ENCODE peak calls at places on chromosomes 11 and 22, in nine cellular contexts. X is colonic mucosa, F is SJSA1, L is testis, A is brain microvascular endothelial cell, H is fibroblast of pulmonary artery, T is astrocyte of the spinal cord, E is iPS DF 6.9, Z is mucosa of descending colon. C is an unnamed sample.

GRCh38 chr11:35618497-35619029 is 303 bp downstream of the FJX1 start:
- DNase-seq in H (peak), L (peak), T (no peak), F (no peak), Z (no peak), E (no peak), X (peak), A (no peak), C (no peak)

GRCh38 chr22:17922925-17923898 is 101.1 kb downstream of the MICAL3 start:
- DNase-seq in E (no peak), X (no peak), Z (no peak), T (peak), L (no peak), A (peak), H (peak), F (peak), C (peak)

GRCh38 chr22:40855104-40855959 is 1.1 kb downstream of the ST13 start:
- DNase-seq in Z (no peak), H (peak), E (no peak), T (no peak), X (no peak), F (no peak), L (peak), A (no peak), C (peak)

GRCh38 chr22:49953027-49953679 is 7.4 kb upstream of the PIM3 start:
- DNase-seq in E (no peak), Z (no peak), H (no peak), X (no peak), F (no peak), T (no peak), L (no peak), A (no peak), C (no peak)

GRCh38 chr22:28155808-28156207 is 236.8 kb upstream of the PITPNB start:
- DNase-seq in H (peak), F (no peak), E (no peak), T (no peak), L (no peak), X (no peak), Z (no peak), A (no peak), C (no peak)

GRCh38 chr11:14054708-14055107 is 92.2 kb downstream of the SPON1 start:
- DNase-seq in Z (no peak), X (no peak), F (no peak), A (no peak), E (no peak), L (no peak), T (no peak), H (no peak), C (no peak)

GRCh38 chr11:90134420-90135003 is at the start of gene NAALAD2:
- DNase-seq in T (peak), E (peak), L (peak), A (peak), Z (peak), F (peak), H (peak), X (peak), C (peak)

GRCh38 chr22:29635734-29636357 is 32.4 kb downstream of the NF2 start:
- DNase-seq in T (peak), X (no peak), L (no peak), E (peak), Z (no peak), H (peak), A (no peak), F (no peak), C (no peak)

DNA sequence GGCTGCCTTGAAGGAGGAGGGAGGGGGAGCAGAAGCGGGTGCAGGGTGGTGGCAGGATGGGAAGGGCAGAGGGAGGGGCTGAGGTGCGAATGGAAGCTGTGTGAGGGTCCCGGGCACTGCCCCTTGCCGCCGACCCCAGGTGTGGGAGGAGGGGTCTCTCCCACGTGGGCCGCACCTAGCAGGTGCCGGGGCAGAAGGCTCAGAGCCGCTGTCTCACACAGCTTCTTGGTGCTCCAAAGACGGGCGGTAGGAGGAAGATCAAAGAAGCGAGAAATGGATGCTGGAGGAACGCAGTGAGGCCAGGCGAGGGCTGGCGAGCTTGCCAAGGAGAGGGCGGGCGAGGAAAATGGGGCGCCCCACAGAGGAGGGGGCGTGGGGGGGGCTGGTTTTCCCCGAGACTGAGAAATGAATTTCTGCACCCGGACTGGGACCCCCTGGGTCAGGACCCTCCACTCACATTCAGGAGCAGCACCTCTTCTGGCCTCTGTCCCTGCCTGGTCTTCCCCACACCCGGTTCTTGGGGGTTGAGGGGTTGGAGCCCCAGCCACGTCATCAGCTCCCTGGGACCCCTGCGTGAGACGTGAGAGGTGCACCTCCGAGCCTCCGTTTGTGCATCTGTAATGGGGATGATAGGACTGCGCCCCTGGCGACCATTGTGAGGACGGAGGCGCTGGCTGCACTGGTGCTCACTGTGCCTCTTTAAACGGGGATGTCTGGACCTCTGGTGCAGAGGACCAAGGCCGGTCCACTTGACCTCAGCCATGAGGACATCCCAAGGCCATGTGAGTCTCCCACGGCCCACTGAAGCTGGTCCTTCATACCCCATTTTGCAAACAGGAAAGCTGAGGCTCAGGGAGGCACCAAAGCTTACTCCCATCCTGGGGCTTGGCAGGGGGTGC is 16.8 kb downstream of the LSP1 start:
- DNase-seq in T (no peak), L (peak), Z (peak), H (no peak), X (no peak), E (no peak), A (no peak), F (no peak), C (peak)
- H3K4me3 ChIP-seq in T (no peak), L (peak), Z (no peak), H (no peak), X (peak), E (no peak), A (no peak), F (no peak), C (peak)

GRCh38 chr11:60971520-60971919 is at the start of gene CD6:
- DNase-seq in A (no peak), X (no peak), L (no peak), E (no peak), T (no peak), F (no peak), Z (peak), H (no peak), C (no peak)
- H3K4me3 ChIP-seq in A (no peak), X (peak), L (no peak), E (no peak), T (no peak), F (no peak), Z (no peak), H (no peak), C (no peak)

GRCh38 chr22:38316340-38317236 is 645 bp downstream of the CSNK1E start:
- DNase-seq in E (no peak), Z (peak), X (peak), L (peak), H (peak), F (peak), A (no peak), T (peak), C (peak)

GRCh38 chr22:38320605-38321402 is 3.6 kb upstream of the CSNK1E start:
- DNase-seq in H (no peak), Z (no peak), T (no peak), A (no peak), X (no peak), E (no peak), L (no peak), F (no peak), C (no peak)

GRCh38 chr22:38317995-38318715 is 922 bp upstream of the CSNK1E start:
- DNase-seq in H (peak), T (peak), F (peak), E (no peak), A (peak), Z (peak), X (peak), L (peak), C (peak)

GRCh38 chr22:38317237-38317994 is at the start of gene CSNK1E:
- DNase-seq in F (peak), E (no peak), L (peak), X (peak), H (no peak), T (peak), A (peak), Z (peak), C (peak)

DNA sequence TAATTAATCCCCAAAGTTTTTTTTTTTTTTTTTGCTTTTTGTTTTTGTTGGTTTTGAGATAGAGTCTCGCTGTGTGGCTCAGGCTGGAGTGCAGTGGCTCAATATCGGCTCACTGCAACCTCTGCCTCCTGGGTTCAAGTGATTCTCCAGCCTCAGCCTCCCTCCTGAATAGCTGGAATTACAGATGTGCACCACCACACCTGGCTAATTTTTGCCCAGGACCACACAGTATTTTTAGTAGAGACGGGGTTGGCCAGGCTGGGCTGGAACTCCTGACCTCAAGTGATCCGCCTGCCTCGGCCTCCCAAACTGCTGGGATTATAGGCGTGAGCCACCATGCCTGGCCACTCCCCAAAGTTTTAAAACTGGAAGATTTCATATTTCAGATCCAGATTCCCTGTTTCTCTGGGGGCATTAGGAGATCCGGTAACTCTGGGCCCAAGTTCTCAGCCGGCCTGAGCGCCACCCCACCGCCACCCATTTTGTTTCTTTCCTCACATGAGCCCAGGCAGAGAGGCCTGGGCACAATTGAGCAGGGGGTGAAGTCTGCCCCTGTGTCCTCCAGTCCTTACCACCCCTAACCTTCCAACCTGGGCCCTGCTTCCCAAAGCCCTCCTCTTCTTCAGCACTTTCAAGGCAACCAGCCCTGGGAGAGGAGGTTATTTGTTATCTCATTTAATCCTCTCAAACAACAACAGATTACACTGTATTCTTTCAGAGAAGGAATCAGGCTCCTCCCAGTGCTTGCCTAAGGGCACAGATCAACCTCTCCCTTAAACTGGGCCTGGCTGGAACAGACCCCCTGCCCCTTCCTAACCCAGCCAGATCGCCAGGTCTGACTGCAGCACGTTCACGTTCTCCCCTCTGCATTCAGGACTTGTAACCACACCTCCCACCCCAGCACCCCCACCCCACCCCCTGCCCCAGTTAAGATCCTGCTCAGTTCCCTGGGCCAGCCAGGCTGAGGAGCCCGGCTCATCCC is 1.9 kb upstream of the CSNK1E start:
- DNase-seq in F (no peak), E (no peak), A (no peak), T (no peak), X (no peak), Z (no peak), L (no peak), H (no peak), C (no peak)
- H3K4me3 ChIP-seq in F (no peak), E (no peak), A (no peak), T (no peak), X (no peak), Z (no peak), L (no peak), H (no peak), C (no peak)

GRCh38 chr11:102320166-102320565 is 2.9 kb downstream of the BIRC3 start:
- DNase-seq in Z (no peak), T (no peak), X (no peak), L (no peak), A (no peak), E (no peak), H (no peak), F (no peak), C (no peak)
- H3K4me3 ChIP-seq in Z (no peak), T (no peak), X (peak), L (no peak), A (no peak), E (no peak), H (no peak), F (no peak), C (no peak)

DNA sequence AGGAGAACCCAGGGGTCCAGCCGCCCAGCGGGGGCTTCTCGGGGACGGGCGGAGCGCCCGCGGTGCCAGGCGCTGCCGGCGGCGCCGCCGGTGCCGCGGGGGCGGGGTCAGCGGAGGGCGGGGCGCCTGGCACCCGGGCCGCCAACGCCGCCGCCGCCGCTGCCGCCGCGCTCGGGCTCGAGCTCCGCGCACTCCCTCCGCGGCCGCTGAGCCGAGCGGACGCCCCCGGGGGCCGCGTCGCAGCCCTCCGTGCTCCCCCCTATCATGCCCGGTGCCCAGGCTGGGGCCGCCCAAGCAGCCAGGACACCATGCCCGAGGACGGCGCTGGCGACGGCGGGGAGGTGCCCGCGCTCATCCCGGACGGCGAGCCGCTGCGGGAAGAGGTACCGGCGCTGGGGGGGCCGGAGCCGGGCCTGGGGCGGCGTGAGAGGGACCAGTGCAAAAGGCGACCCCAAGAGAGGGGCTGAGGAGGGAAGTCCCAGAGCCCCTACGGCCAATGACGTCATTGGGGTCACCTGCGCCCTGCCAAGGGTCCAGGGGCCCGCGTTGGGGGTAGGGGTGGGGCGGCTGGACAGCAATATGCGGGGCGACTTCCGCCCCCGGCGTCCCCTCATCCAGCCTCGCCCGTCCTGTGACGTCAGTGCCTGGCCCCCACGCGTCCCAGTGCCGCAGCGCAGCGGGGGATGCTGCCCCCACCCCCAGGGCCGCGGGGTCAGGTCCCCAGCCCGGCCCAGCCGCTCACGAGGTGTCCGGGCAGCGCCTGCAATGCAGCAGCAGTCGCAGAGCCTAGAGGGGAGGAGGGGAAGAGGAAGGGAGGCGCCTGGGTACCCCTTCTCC is at the start of gene TMEM151A:
- DNase-seq in A (no peak), L (no peak), X (no peak), T (no peak), F (no peak), H (no peak), E (no peak), Z (peak), C (no peak)
- H3K4me3 ChIP-seq in A (no peak), L (peak), X (peak), T (no peak), F (peak), H (no peak), E (peak), Z (no peak), C (peak)

GRCh38 chr22:37426532-37427127 is 649 bp downstream of the ELFN2 start:
- DNase-seq in L (no peak), E (no peak), T (no peak), F (no peak), H (no peak), X (no peak), A (no peak), Z (no peak), C (no peak)

GRCh38 chr22:37425800-37426531 is 1.3 kb downstream of the ELFN2 start:
- DNase-seq in F (no peak), A (no peak), Z (no peak), T (peak), H (no peak), X (no peak), E (no peak), L (no peak), C (no peak)

GRCh38 chr22:37428649-37429586 is 1.6 kb upstream of the ELFN2 start:
- DNase-seq in Z (no peak), A (no peak), X (peak), F (peak), H (peak), E (no peak), T (peak), L (peak), C (peak)

GRCh38 chr22:37427711-37428635 is 694 bp upstream of the ELFN2 start:
- DNase-seq in T (no peak), Z (no peak), A (no peak), F (no peak), L (no peak), E (no peak), H (no peak), X (no peak), C (no peak)

GRCh38 chr22:37427128-37427710 is at the start of gene ELFN2:
- DNase-seq in E (no peak), A (no peak), X (no peak), H (no peak), F (no peak), L (no peak), T (peak), Z (no peak), C (peak)
- H3K4me3 ChIP-seq in E (peak), A (peak), X (peak), H (peak), F (peak), L (peak), T (peak), Z (no peak), C (peak)

GRCh38 chr11:122556605-122557004 is 98.9 kb upstream of the UBASH3B start:
- DNase-seq in E (no peak), L (peak), F (no peak), A (no peak), H (no peak), X (no peak), T (no peak), Z (no peak), C (no peak)
- H3K4me3 ChIP-seq in E (no peak), L (peak), F (no peak), A (no peak), H (no peak), X (no peak), T (no peak), Z (no peak), C (no peak)

DNA sequence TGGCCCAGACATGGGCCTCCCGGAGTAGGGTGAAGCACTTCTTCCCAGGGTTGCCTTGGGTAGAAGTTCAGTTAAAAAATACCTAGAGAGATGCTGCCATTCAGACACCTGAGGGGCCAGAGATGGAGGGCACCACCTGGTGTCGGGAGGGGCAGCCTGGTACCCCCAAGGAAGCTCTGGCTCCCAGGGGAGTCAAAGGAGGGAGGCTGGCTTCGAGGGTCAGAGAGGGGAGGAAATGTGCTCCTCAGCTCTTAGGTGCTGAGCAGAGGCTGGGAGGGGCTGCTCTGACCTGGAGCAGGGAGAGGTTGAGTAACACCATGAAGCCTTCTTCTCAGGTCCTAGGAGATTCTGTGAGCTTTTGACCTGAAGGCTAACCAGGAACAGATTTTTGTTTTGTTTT is 1.1 kb downstream of the USP35 start:
- DNase-seq in F (no peak), H (no peak), X (no peak), E (no peak), T (no peak), Z (peak), L (no peak), A (no peak), C (no peak)
- H3K4me3 ChIP-seq in F (peak), H (peak), X (peak), E (no peak), T (peak), Z (no peak), L (no peak), A (peak), C (peak)

DNA sequence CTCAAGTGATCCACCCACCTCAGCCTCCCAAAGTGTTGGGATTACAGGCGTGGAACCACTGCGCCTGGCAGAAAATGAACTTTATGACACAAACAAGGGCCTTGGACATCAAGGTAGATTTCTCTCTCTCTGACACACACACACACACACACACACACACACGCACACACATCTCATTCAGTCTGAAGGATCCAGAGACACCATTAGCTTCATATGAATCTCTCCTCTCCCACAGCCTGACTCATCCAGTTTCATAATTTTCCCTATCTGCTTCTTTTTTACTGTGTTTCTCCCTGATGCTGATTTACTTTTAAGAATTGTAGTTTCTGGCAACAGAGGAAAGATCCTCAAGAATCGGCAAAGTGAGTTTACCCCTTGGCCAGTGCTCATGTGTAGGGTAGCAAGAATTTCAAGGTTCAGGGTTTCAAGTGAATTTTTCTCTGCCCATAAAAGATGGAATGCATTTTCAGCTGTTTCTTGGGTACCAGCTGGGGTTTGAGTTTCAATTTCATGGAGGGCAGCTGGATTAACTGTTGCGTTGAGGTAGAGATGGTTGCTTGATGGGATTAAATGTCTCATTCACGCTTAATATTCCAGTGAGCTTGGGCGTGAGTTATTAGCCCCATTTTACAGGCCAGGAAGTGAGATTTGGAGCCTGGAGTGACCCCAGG is 3.5 kb downstream of the MYO18B start:
- DNase-seq in F (no peak), T (peak), H (peak), E (no peak), A (peak), L (no peak), Z (no peak), X (no peak), C (no peak)
- H3K4me3 ChIP-seq in F (no peak), T (no peak), H (no peak), E (no peak), A (no peak), L (no peak), Z (no peak), X (no peak), C (no peak)